ENCODE peak calls at places on chromosomes 3 and 15, in nine cellular contexts. One of them, this sample, is unnamed.

GRCh38 chr15:89015412-89016097 is 72.7 kb upstream of the ABHD2 start:
- DNase-seq in NCI-H2081: no peak
- DNase-seq in neural progenitor cell: no peak
- DNase-seq in C1 segment of cervical spinal cord: no peak
- DNase-seq in OCI-LY7: no peak
- DNase-seq in IMR-90: no peak
- DNase-seq in choroid plexus epithelial cell: no peak
- DNase-seq in stimulated activated CD8-positive, alpha-beta memory T cell treated with anti-CD3 and anti-CD28 coated beads, Interleukin-15, amount 100 ng/mL, for 4 hours: no peak
- DNase-seq in stimulated activated CD4-positive, alpha-beta T cell treated with anti-CD3 and anti-CD28 coated beads, Interleukin-2, amount 100 ng/mL, for 48 hours: no peak
- DNase-seq in this sample: no peak

GRCh38 chr3:40476478-40477470 is at the start of gene ZNF619:
- DNase-seq in NCI-H2081: peak; percentile 6
- DNase-seq in neural progenitor cell: peak; percentile 77
- DNase-seq in stimulated activated CD4-positive, alpha-beta T cell treated with anti-CD3 and anti-CD28 coated beads, Interleukin-2, amount 100 ng/mL, for 48 hours: no peak
- DNase-seq in OCI-LY7: no peak
- DNase-seq in choroid plexus epithelial cell: peak; percentile 77
- DNase-seq in C1 segment of cervical spinal cord: peak; percentile 28
- DNase-seq in IMR-90: peak; percentile 73
- DNase-seq in stimulated activated CD8-positive, alpha-beta memory T cell treated with anti-CD3 and anti-CD28 coated beads, Interleukin-15, amount 100 ng/mL, for 4 hours: no peak
- DNase-seq in this sample: peak; percentile 60

GRCh38 chr3:19645093-19645492 is 288.9 kb downstream of the EFHB start:
- DNase-seq in OCI-LY7: no peak
- DNase-seq in choroid plexus epithelial cell: no peak
- DNase-seq in C1 segment of cervical spinal cord: no peak
- DNase-seq in IMR-90: no peak
- DNase-seq in neural progenitor cell: no peak
- DNase-seq in stimulated activated CD8-positive, alpha-beta memory T cell treated with anti-CD3 and anti-CD28 coated beads, Interleukin-15, amount 100 ng/mL, for 4 hours: no peak
- DNase-seq in stimulated activated CD4-positive, alpha-beta T cell treated with anti-CD3 and anti-CD28 coated beads, Interleukin-2, amount 100 ng/mL, for 48 hours: no peak
- DNase-seq in NCI-H2081: no peak
- DNase-seq in this sample: no peak

GRCh38 chr3:89859738-89860137 is 752.3 kb downstream of the EPHA3 start:
- DNase-seq in stimulated activated CD8-positive, alpha-beta memory T cell treated with anti-CD3 and anti-CD28 coated beads, Interleukin-15, amount 100 ng/mL, for 4 hours: no peak
- DNase-seq in IMR-90: no peak
- DNase-seq in stimulated activated CD4-positive, alpha-beta T cell treated with anti-CD3 and anti-CD28 coated beads, Interleukin-2, amount 100 ng/mL, for 48 hours: no peak
- DNase-seq in choroid plexus epithelial cell: no peak
- DNase-seq in OCI-LY7: no peak
- DNase-seq in C1 segment of cervical spinal cord: peak; percentile 0
- DNase-seq in NCI-H2081: peak; percentile 87
- DNase-seq in neural progenitor cell: no peak
- DNase-seq in this sample: peak; percentile 93

GRCh38 chr3:52090620-52091468 is 34.5 kb upstream of the DUSP7 start:
- DNase-seq in neural progenitor cell: peak; percentile 44
- DNase-seq in OCI-LY7: no peak
- DNase-seq in C1 segment of cervical spinal cord: no peak
- DNase-seq in stimulated activated CD4-positive, alpha-beta T cell treated with anti-CD3 and anti-CD28 coated beads, Interleukin-2, amount 100 ng/mL, for 48 hours: no peak
- DNase-seq in IMR-90: no peak
- DNase-seq in stimulated activated CD8-positive, alpha-beta memory T cell treated with anti-CD3 and anti-CD28 coated beads, Interleukin-15, amount 100 ng/mL, for 4 hours: no peak
- DNase-seq in NCI-H2081: no peak
- DNase-seq in choroid plexus epithelial cell: peak; percentile 47
- DNase-seq in this sample: no peak

GRCh38 chr3:36166477-36166876 is 213.8 kb upstream of the STAC start:
- DNase-seq in stimulated activated CD8-positive, alpha-beta memory T cell treated with anti-CD3 and anti-CD28 coated beads, Interleukin-15, amount 100 ng/mL, for 4 hours: no peak
- DNase-seq in choroid plexus epithelial cell: peak; percentile 21
- DNase-seq in neural progenitor cell: no peak
- DNase-seq in stimulated activated CD4-positive, alpha-beta T cell treated with anti-CD3 and anti-CD28 coated beads, Interleukin-2, amount 100 ng/mL, for 48 hours: no peak
- DNase-seq in IMR-90: no peak
- DNase-seq in C1 segment of cervical spinal cord: no peak
- DNase-seq in OCI-LY7: no peak
- DNase-seq in NCI-H2081: no peak
- DNase-seq in this sample: no peak

GRCh38 chr3:177525987-177526712 is 328.9 kb upstream of the TBL1XR1 start:
- DNase-seq in OCI-LY7: no peak
- DNase-seq in IMR-90: no peak
- DNase-seq in stimulated activated CD4-positive, alpha-beta T cell treated with anti-CD3 and anti-CD28 coated beads, Interleukin-2, amount 100 ng/mL, for 48 hours: no peak
- DNase-seq in neural progenitor cell: no peak
- DNase-seq in C1 segment of cervical spinal cord: peak; percentile 11
- DNase-seq in choroid plexus epithelial cell: peak; percentile 68
- DNase-seq in stimulated activated CD8-positive, alpha-beta memory T cell treated with anti-CD3 and anti-CD28 coated beads, Interleukin-15, amount 100 ng/mL, for 4 hours: no peak
- DNase-seq in NCI-H2081: peak; percentile 55
- DNase-seq in this sample: no peak

GRCh38 chr15:77554306-77555080 is 78.2 kb downstream of the LINGO1 start:
- DNase-seq in IMR-90: no peak
- DNase-seq in OCI-LY7: no peak
- DNase-seq in stimulated activated CD8-positive, alpha-beta memory T cell treated with anti-CD3 and anti-CD28 coated beads, Interleukin-15, amount 100 ng/mL, for 4 hours: no peak
- DNase-seq in choroid plexus epithelial cell: no peak
- DNase-seq in NCI-H2081: no peak
- DNase-seq in neural progenitor cell: peak; percentile 30
- DNase-seq in C1 segment of cervical spinal cord: peak; percentile 60
- DNase-seq in stimulated activated CD4-positive, alpha-beta T cell treated with anti-CD3 and anti-CD28 coated beads, Interleukin-2, amount 100 ng/mL, for 48 hours: no peak
- DNase-seq in this sample: peak; percentile 4

GRCh38 chr3:16406175-16406574 is 107.3 kb downstream of the RFTN1 start:
- DNase-seq in neural progenitor cell: no peak
- DNase-seq in stimulated activated CD8-positive, alpha-beta memory T cell treated with anti-CD3 and anti-CD28 coated beads, Interleukin-15, amount 100 ng/mL, for 4 hours: no peak
- DNase-seq in IMR-90: no peak
- DNase-seq in NCI-H2081: no peak
- DNase-seq in choroid plexus epithelial cell: no peak
- DNase-seq in OCI-LY7: no peak
- DNase-seq in stimulated activated CD4-positive, alpha-beta T cell treated with anti-CD3 and anti-CD28 coated beads, Interleukin-2, amount 100 ng/mL, for 48 hours: no peak
- DNase-seq in C1 segment of cervical spinal cord: no peak
- DNase-seq in this sample: peak; percentile 64

GRCh38 chr15:100931143-100931890 is 12.2 kb downstream of the LRRK1 start:
- DNase-seq in C1 segment of cervical spinal cord: no peak
- DNase-seq in stimulated activated CD4-positive, alpha-beta T cell treated with anti-CD3 and anti-CD28 coated beads, Interleukin-2, amount 100 ng/mL, for 48 hours: no peak
- DNase-seq in IMR-90: no peak
- DNase-seq in NCI-H2081: no peak
- DNase-seq in OCI-LY7: peak; percentile 91
- DNase-seq in stimulated activated CD8-positive, alpha-beta memory T cell treated with anti-CD3 and anti-CD28 coated beads, Interleukin-15, amount 100 ng/mL, for 4 hours: no peak
- DNase-seq in neural progenitor cell: no peak
- DNase-seq in choroid plexus epithelial cell: no peak
- DNase-seq in this sample: no peak

GRCh38 chr15:90817117-90818057 is 51.0 kb upstream of the FURIN start:
- DNase-seq in OCI-LY7: no peak
- DNase-seq in NCI-H2081: no peak
- DNase-seq in stimulated activated CD8-positive, alpha-beta memory T cell treated with anti-CD3 and anti-CD28 coated beads, Interleukin-15, amount 100 ng/mL, for 4 hours: no peak
- DNase-seq in choroid plexus epithelial cell: no peak
- DNase-seq in IMR-90: no peak
- DNase-seq in stimulated activated CD4-positive, alpha-beta T cell treated with anti-CD3 and anti-CD28 coated beads, Interleukin-2, amount 100 ng/mL, for 48 hours: no peak
- DNase-seq in neural progenitor cell: no peak
- DNase-seq in C1 segment of cervical spinal cord: no peak
- DNase-seq in this sample: no peak

GRCh38 chr3:168272343-168272984 is 176.7 kb upstream of the GOLIM4 start:
- DNase-seq in IMR-90: peak; percentile 38
- DNase-seq in OCI-LY7: no peak
- DNase-seq in choroid plexus epithelial cell: peak; percentile 4
- DNase-seq in stimulated activated CD4-positive, alpha-beta T cell treated with anti-CD3 and anti-CD28 coated beads, Interleukin-2, amount 100 ng/mL, for 48 hours: no peak
- DNase-seq in C1 segment of cervical spinal cord: no peak
- DNase-seq in neural progenitor cell: peak; percentile 46
- DNase-seq in NCI-H2081: no peak
- DNase-seq in stimulated activated CD8-positive, alpha-beta memory T cell treated with anti-CD3 and anti-CD28 coated beads, Interleukin-15, amount 100 ng/mL, for 4 hours: no peak
- DNase-seq in this sample: no peak

GRCh38 chr3:134590766-134591165 is 60.1 kb downstream of the KY start:
- DNase-seq in stimulated activated CD4-positive, alpha-beta T cell treated with anti-CD3 and anti-CD28 coated beads, Interleukin-2, amount 100 ng/mL, for 48 hours: no peak
- DNase-seq in choroid plexus epithelial cell: no peak
- DNase-seq in IMR-90: no peak
- DNase-seq in NCI-H2081: no peak
- DNase-seq in neural progenitor cell: no peak
- DNase-seq in stimulated activated CD8-positive, alpha-beta memory T cell treated with anti-CD3 and anti-CD28 coated beads, Interleukin-15, amount 100 ng/mL, for 4 hours: no peak
- DNase-seq in OCI-LY7: no peak
- DNase-seq in C1 segment of cervical spinal cord: no peak
- DNase-seq in this sample: no peak

GRCh38 chr3:171142985-171143384 is 116.5 kb upstream of the SLC2A2 start:
- DNase-seq in stimulated activated CD8-positive, alpha-beta memory T cell treated with anti-CD3 and anti-CD28 coated beads, Interleukin-15, amount 100 ng/mL, for 4 hours: no peak
- DNase-seq in stimulated activated CD4-positive, alpha-beta T cell treated with anti-CD3 and anti-CD28 coated beads, Interleukin-2, amount 100 ng/mL, for 48 hours: no peak
- DNase-seq in C1 segment of cervical spinal cord: no peak
- DNase-seq in choroid plexus epithelial cell: peak; percentile 87
- DNase-seq in neural progenitor cell: no peak
- DNase-seq in NCI-H2081: peak; percentile 90
- DNase-seq in OCI-LY7: no peak
- DNase-seq in IMR-90: peak; percentile 46
- DNase-seq in this sample: peak; percentile 65

This sample was measured in NCI-H146.